ENCODE peak calls at places on chromosomes 1 and 21, in nine cellular contexts. Z is IMR-90; A is astrocyte; O is H9; T is A549; N is body of pancreas; Y is mesenchymal stem cell; H is CD8-positive, alpha-beta memory T cell; G is left lung. E is an unnamed sample.
A peak's percentile ranks its signal among the peaks of the same experiment; 100 is the strongest.

GRCh38 chr21:21688877-21689276 is 690.7 kb downstream of the NCAM2 start:
- DNase-seq in Z (peak; percentile 37), A (peak; percentile 18), O (peak; percentile 58), T (no peak), N (no peak), Y (peak; percentile 14), H (no peak), G (peak; percentile 34), E (peak; percentile 39)

GRCh38 chr21:44550807-44551206 is 498 bp downstream of the KRTAP10-2 start:
- DNase-seq in Z (no peak), A (no peak), O (peak; percentile 25), T (no peak), N (no peak), Y (no peak), H (no peak), G (peak; percentile 58), E (peak; percentile 23)

GRCh38 chr1:208785629-208786028 is 541.4 kb upstream of the PLXNA2 start:
- DNase-seq in Z (no peak), A (no peak), O (no peak), T (no peak), N (no peak), Y (no peak), H (no peak), G (no peak), E (no peak)

GRCh38 chr1:185650602-185651230 is 83.5 kb upstream of the HMCN1 start:
- DNase-seq in Z (no peak), A (no peak), O (no peak), T (no peak), N (no peak), Y (no peak), H (no peak), G (no peak), E (no peak)

GRCh38 chr1:113675299-113675698 is 84.0 kb downstream of the PHTF1 start:
- DNase-seq in Z (peak; percentile 19), A (peak; percentile 13), O (no peak), T (peak; percentile 7), N (no peak), Y (peak; percentile 14), H (no peak), G (no peak), E (no peak)

GRCh38 chr1:218344814-218345672 is at the start of gene TGFB2:
- DNase-seq in Z (peak; percentile 85), A (peak; percentile 94), O (peak; percentile 59), T (peak; percentile 92), N (peak; percentile 35), Y (peak; percentile 89), H (no peak), G (no peak), E (no peak)

GRCh38 chr1:86998280-86998679 is 83.8 kb downstream of the HS2ST1 start:
- DNase-seq in Z (no peak), A (no peak), O (no peak), T (no peak), N (no peak), Y (no peak), H (no peak), G (no peak), E (no peak)

GRCh38 chr1:109898842-109899241 is 11.8 kb upstream of the CSF1 start:
- DNase-seq in Z (no peak), A (no peak), O (no peak), T (no peak), N (no peak), Y (no peak), H (no peak), G (no peak), E (no peak)

GRCh38 chr21:14533555-14534400 is 12.3 kb downstream of the SAMSN1 start:
- DNase-seq in Z (no peak), A (peak; percentile 45), O (no peak), T (peak; percentile 26), N (no peak), Y (peak; percentile 81), H (peak; percentile 86), G (no peak), E (no peak)

GRCh38 chr1:229624521-229624905 is 1.4 kb downstream of the TAF5L start:
- DNase-seq in Z (no peak), A (no peak), O (no peak), T (no peak), N (no peak), Y (no peak), H (no peak), G (no peak), E (no peak)

GRCh38 chr1:205442051-205442721 is 13.7 kb downstream of the BLACAT1 start:
- DNase-seq in Z (no peak), A (no peak), O (no peak), T (no peak), N (no peak), Y (no peak), H (no peak), G (no peak), E (peak; percentile 88)

GRCh38 chr1:55054396-55054795 is 15.0 kb downstream of the PCSK9 start:
- DNase-seq in Z (no peak), A (no peak), O (peak; percentile 19), T (no peak), N (no peak), Y (no peak), H (no peak), G (no peak), E (no peak)

GRCh38 chr1:2208309-2209239 is 14.0 kb upstream of the FAAP20 start:
- DNase-seq in Z (peak; percentile 88), A (peak; percentile 83), O (no peak), T (peak; percentile 86), N (peak; percentile 75), Y (peak; percentile 48), H (no peak), G (peak; percentile 89), E (peak; percentile 95)
- H3K4me1 ChIP-seq in Z (peaks cover 55% of the 10 kb centered on the region), A (peaks cover 62% of the 10 kb centered on the region), O (no peaks in the 10 kb centered on the region), T (peaks cover 74% of the 10 kb centered on the region), N (peaks cover 58% of the 10 kb centered on the region), Y (peaks cover 72% of the 10 kb centered on the region), H (peaks cover 24% of the 10 kb centered on the region), G (peaks cover 73% of the 10 kb centered on the region), E (peaks cover 63% of the 10 kb centered on the region)

GRCh38 chr1:6358144-6358624 is 35.4 kb downstream of the ACOT7 start:
- DNase-seq in Z (no peak), A (peak; percentile 56), O (no peak), T (no peak), N (no peak), Y (peak; percentile 49), H (no peak), G (no peak), E (no peak)

GRCh38 chr1:6357243-6357929 is 36.2 kb downstream of the ACOT7 start:
- DNase-seq in Z (no peak), A (no peak), O (peak; percentile 78), T (no peak), N (no peak), Y (no peak), H (no peak), G (no peak), E (no peak)

GRCh38 chr1:6360517-6360916 is 33.0 kb downstream of the ACOT7 start:
- DNase-seq in Z (no peak), A (no peak), O (no peak), T (no peak), N (no peak), Y (no peak), H (no peak), G (no peak), E (no peak)

GRCh38 chr1:6359568-6360496 is 33.7 kb downstream of the ACOT7 start:
- DNase-seq in Z (peak; percentile 88), A (peak; percentile 63), O (peak; percentile 67), T (peak; percentile 48), N (peak; percentile 75), Y (peak; percentile 96), H (peak; percentile 55), G (no peak), E (peak; percentile 95)

GRCh38 chr1:6358757-6359567 is 34.6 kb downstream of the ACOT7 start:
- DNase-seq in Z (peak; percentile 86), A (peak; percentile 68), O (no peak), T (no peak), N (peak; percentile 34), Y (peak; percentile 93), H (peak; percentile 60), G (no peak), E (peak; percentile 86)
- H3K4me1 ChIP-seq in Z (peaks cover 24% of the 10 kb centered on the region), A (peaks cover 27% of the 10 kb centered on the region), O (no peaks in the 10 kb centered on the region), T (peaks cover 34% of the 10 kb centered on the region), N (peaks cover 48% of the 10 kb centered on the region), Y (peaks cover 32% of the 10 kb centered on the region), H (peaks cover 36% of the 10 kb centered on the region), G (peaks cover 35% of the 10 kb centered on the region), E (peaks cover 38% of the 10 kb centered on the region)

GRCh38 chr1:234718509-234719453 is 108.8 kb upstream of the IRF2BP2 start:
- DNase-seq in Z (no peak), A (no peak), O (no peak), T (no peak), N (no peak), Y (no peak), H (no peak), G (no peak), E (no peak)

GRCh38 chr1:234720709-234721436 is 110.9 kb upstream of the IRF2BP2 start:
- DNase-seq in Z (no peak), A (peak; percentile 60), O (no peak), T (no peak), N (no peak), Y (no peak), H (no peak), G (no peak), E (no peak)

GRCh38 chr1:234721476-234722266 is 111.7 kb upstream of the IRF2BP2 start:
- DNase-seq in Z (peak; percentile 98), A (peak; percentile 98), O (no peak), T (no peak), N (peak; percentile 63), Y (peak; percentile 69), H (no peak), G (no peak), E (peak; percentile 88)

GRCh38 chr1:234722267-234722704 is 112.3 kb upstream of the IRF2BP2 start:
- DNase-seq in Z (no peak), A (no peak), O (no peak), T (no peak), N (no peak), Y (no peak), H (no peak), G (no peak), E (no peak)

DNA sequence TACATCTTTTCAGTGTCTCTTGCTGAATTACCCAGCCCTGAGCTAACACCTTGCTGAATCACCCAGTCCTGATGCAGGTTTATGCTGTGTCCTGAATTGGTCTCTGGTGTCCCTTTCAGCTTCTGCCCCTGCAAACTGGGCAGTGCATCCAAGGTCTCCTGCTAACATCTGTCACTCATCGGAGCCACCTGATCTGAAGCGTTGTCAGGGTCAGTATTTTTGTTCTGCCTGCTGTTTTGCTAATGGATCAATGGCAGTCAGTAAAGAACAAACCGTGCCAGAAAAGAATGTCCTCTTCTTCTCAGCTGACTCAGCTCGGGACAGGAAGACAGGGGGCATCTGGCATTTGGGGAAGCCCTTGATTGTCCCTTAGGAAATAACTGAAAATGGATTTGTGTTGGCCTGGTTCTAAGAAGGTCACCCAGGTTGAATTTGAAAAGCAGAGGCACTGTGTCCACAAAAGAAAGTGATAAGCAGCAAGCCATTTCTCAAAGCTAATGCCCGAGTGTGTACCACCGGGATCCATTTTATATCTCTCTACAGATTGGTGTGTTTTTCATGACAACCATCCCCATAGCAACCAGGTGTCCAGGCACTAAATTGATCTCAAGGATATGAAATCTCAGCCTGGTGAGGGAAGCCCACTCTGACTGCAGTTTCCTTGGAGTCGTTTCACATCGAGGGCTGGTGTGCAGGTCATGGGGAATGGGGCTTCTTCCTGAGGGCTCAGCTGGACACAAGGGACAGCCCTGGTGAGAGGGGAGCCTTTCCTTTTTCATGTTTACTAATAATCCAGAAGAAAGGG is 109.7 kb upstream of the IRF2BP2 start:
- DNase-seq in Z (no peak), A (no peak), O (peak; percentile 17), T (no peak), N (no peak), Y (no peak), H (no peak), G (no peak), E (no peak)
- H3K4me1 ChIP-seq in Z (peaks cover 31% of the 10 kb centered on the region), A (peaks cover 42% of the 10 kb centered on the region), O (peaks cover 8% of the 10 kb centered on the region), T (peaks cover 38% of the 10 kb centered on the region), N (peaks cover 87% of the 10 kb centered on the region), Y (peaks cover 28% of the 10 kb centered on the region), H (peaks cover 33% of the 10 kb centered on the region), G (peaks cover 63% of the 10 kb centered on the region), E (peaks cover 80% of the 10 kb centered on the region)

GRCh38 chr1:23795676-23796465 is 4.7 kb downstream of the GALE start:
- DNase-seq in Z (no peak), A (no peak), O (no peak), T (no peak), N (no peak), Y (no peak), H (no peak), G (no peak), E (peak; percentile 62)
- H3K4me1 ChIP-seq in Z (peaks cover 12% of the 10 kb centered on the region), A (peaks cover 27% of the 10 kb centered on the region), O (no peaks in the 10 kb centered on the region), T (peaks cover 30% of the 10 kb centered on the region), N (peaks cover 46% of the 10 kb centered on the region), Y (peaks cover 43% of the 10 kb centered on the region), H (peaks cover 33% of the 10 kb centered on the region), G (peaks cover 42% of the 10 kb centered on the region), E (peaks cover 4% of the 10 kb centered on the region)